ENCODE peak calls at places on chromosomes 1 and 21, in nine cellular contexts. X, K, A, C, O, T, W, Y and Q are unnamed samples.

GRCh38 chr1:58799080-58799479 is 15.2 kb upstream of the JUN start:
- DNase-seq in X (no peak), K (no peak), A (no peak), C (no peak), O (no peak), T (no peak), W (no peak), Y (no peak), Q (no peak)

GRCh38 chr21:46035809-46036695 is 54.5 kb downstream of the COL6A1 start:
- DNase-seq in X (no peak), K (no peak), A (peak), C (no peak), O (no peak), T (no peak), W (peak), Y (no peak), Q (no peak)

GRCh38 chr1:4180066-4180735 is 280.1 kb upstream of the C1orf174 start:
- DNase-seq in X (no peak), K (no peak), A (no peak), C (no peak), O (no peak), T (no peak), W (no peak), Y (no peak), Q (no peak)

GRCh38 chr1:10494418-10494753 is 19.6 kb downstream of the PEX14 start:
- DNase-seq in X (no peak), K (no peak), A (no peak), C (no peak), O (no peak), T (no peak), W (no peak), Y (no peak), Q (no peak)

GRCh38 chr1:201021333-201022177 is 2.0 kb downstream of the KIF21B start:
- DNase-seq in X (no peak), K (no peak), A (no peak), C (no peak), O (no peak), T (no peak), W (no peak), Y (no peak), Q (no peak)

GRCh38 chr1:235090406-235091069 is 38.1 kb downstream of the TOMM20 start:
- DNase-seq in X (no peak), K (no peak), A (no peak), C (no peak), O (peak), T (peak), W (no peak), Y (no peak), Q (no peak)

GRCh38 chr1:26060832-26061574 is 6.4 kb downstream of the TRIM63 start:
- DNase-seq in X (no peak), K (no peak), A (no peak), C (no peak), O (no peak), T (no peak), W (no peak), Y (no peak), Q (no peak)

GRCh38 chr1:109396971-109397370 is 747 bp downstream of the SORT1 start:
- DNase-seq in X (no peak), K (no peak), A (no peak), C (no peak), O (no peak), T (no peak), W (no peak), Y (no peak), Q (no peak)

GRCh38 chr1:8510041-8510823 is 192.3 kb downstream of the SLC45A1 start:
- DNase-seq in X (peak), K (no peak), A (peak), C (no peak), O (peak), T (no peak), W (peak), Y (no peak), Q (no peak)

GRCh38 chr1:187001198-187001904 is 172.6 kb downstream of the PLA2G4A start:
- DNase-seq in X (no peak), K (no peak), A (peak), C (no peak), O (no peak), T (no peak), W (peak), Y (no peak), Q (no peak)

GRCh38 chr1:26285366-26286063 is 5.6 kb downstream of the SH3BGRL3 start:
- DNase-seq in X (no peak), K (no peak), A (no peak), C (peak), O (no peak), T (no peak), W (no peak), Y (no peak), Q (peak)